ENCODE peak calls at places on chromosomes 13 and 19, in five cellular contexts. P, G, U, M and L are unnamed samples. For H3K4me1, the result is how much of the 10 kb centered on the place peaks cover.

GRCh38 chr13:44231786-44232516 is 141.7 kb upstream of the SERP2 start:
- DNase-seq in P (peak), G (no peak), U (peak), M (no peak), L (no peak)

GRCh38 chr19:15252398-15253018 is 20.3 kb upstream of the EPHX3 start:
- DNase-seq in P (no peak), G (no peak), U (peak), M (no peak), L (no peak)

GRCh38 chr19:56837492-56837891 is 3.0 kb downstream of the PEG3 start:
- DNase-seq in P (peak), G (peak), U (peak), M (no peak), L (no peak)

GRCh38 chr19:3184847-3185481 is 766 bp upstream of the NCLN start:
- DNase-seq in P (peak), G (peak), U (no peak), M (peak), L (peak)

GRCh38 chr19:16698914-16699313 is 20.7 kb upstream of the NWD1 start:
- DNase-seq in P (peak), G (no peak), U (no peak), M (no peak), L (no peak)

GRCh38 chr13:109790951-109791605 is 4.7 kb upstream of the IRS2 start:
- DNase-seq in P (no peak), G (no peak), U (no peak), M (no peak), L (no peak)

GRCh38 chr19:2332341-2333026 is 4.0 kb downstream of the SPPL2B start:
- DNase-seq in P (no peak), G (no peak), U (no peak), M (no peak), L (no peak)

GRCh38 chr19:35731353-35731752 is 10.9 kb downstream of the IGFLR1 start:
- DNase-seq in P (no peak), G (no peak), U (no peak), M (no peak), L (no peak)

GRCh38 chr13:27955192-27955591 is 13.9 kb downstream of the CDX2 start:
- DNase-seq in P (no peak), G (no peak), U (no peak), M (no peak), L (no peak)

GRCh38 chr19:47095707-47096704 is 17.6 kb downstream of the ZC3H4 start:
- DNase-seq in P (no peak), G (no peak), U (peak), M (no peak), L (no peak)

GRCh38 chr19:40831502-40832430 is 18.5 kb downstream of the CYP2A6 start:
- DNase-seq in P (no peak), G (no peak), U (no peak), M (no peak), L (no peak)

DNA sequence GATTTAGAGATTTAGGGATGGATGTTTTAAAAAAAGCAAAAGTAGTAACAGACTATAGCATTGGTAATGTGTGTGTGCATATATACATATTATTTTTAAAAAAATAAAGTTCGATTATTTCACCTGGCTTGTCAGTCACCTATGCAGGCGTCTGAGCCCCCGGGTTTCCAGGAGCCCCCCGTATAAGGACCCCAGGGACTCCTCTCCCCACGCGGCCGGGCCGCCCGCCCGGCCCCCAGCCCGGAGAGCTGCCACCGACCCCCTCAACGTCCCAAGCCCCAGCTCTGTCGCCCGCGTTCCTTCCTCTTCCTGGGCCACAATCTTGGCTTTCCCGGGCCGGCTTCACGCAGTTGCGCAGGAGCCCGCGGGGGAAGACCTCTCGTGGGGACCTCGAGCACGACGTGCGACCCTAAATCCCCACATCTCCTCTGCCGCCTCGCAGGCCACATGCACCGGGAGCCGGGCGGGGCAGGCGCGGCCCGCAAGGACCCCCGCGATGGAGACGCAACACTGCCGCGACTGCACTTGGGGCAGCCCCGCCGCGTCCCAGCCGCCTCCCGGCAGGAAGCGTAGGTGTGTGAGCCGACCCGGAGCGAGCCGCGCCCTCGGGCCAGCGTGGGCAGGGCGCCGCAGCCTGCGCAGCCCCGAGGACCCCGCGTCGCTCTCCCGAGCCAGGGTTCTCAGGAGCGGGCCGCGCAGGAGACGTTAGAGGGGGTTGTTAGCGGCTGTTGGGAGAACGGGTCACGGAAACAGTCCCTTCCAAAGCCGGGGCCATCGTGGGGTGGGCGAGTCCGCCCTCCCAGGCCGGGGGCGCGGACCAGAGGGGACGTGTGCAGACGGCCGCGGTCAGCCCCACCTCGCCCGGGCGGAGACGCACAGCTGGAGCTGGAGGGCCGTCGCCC is 840 bp upstream of the CCNA1 start:
- DNase-seq in P (no peak), G (no peak), U (no peak), M (no peak), L (no peak)
- H3K4me3 ChIP-seq in P (peak), G (peak), U (peak), M (no peak), L (no peak)

DNA sequence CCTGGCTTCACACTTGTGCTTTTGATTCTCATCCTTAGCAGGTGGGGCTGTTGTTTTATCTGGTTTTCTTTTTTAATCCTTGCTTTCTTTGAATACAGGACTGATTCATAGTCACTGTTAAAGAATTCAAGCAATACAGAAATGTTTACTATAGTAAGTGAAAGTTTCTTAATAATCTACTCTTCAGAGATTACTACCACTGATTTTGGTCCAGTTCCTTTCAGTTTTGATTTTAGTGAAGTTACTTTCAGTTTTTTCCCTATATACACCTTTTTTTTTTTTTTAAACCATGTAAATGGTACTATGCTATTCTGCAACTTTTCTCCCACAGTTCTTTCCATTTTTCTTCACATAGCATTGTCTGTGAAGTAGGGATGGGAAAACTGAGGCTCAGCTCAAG is 53.6 kb downstream of the GATAD2A start:
- DNase-seq in P (no peak), G (no peak), U (no peak), M (no peak), L (no peak)
- H3K4me1 ChIP-seq in P (half or more), G (half or more), U (under half), M (half or more), L (half or more)

DNA sequence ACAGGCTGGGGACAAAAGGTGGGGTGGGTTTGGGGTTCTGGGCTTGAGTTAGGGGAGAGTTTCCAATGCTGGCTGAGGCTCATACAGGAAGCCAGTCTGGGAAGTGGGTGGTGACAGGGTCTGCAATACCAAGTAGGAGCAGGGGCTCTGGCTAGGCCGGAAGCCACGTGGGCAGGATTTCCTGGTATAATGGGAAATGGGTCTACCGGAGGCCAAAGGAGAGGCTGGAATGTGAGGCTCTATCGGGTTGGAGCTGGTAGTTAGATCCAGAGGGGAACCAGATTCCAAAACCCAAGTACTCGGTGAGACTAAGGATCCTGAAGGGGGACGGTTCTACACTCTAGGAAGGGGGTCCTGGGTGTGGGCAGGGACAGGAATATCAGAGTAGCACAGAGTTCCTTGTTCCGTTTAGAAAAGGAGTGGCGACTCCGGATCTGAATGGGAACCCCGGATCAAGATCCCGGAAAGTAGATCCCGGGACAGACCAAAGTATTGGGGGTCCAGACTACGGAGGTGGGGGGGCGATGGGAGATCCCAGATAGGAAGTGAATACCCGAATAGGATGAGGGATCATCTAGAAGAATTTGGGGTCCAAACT is 802 bp downstream of the CDC37 start:
- DNase-seq in P (no peak), G (no peak), U (no peak), M (no peak), L (no peak)
- H3K4me3 ChIP-seq in P (peak), G (peak), U (peak), M (peak), L (peak)

GRCh38 chr13:99737456-99737855 is 234.1 kb downstream of the ZIC5 start:
- DNase-seq in P (no peak), G (no peak), U (no peak), M (no peak), L (no peak)
- H3K4me1 ChIP-seq in P (under half), G (under half), U (under half), M (under half), L (under half)

GRCh38 chr13:30120133-30120822 is 187.1 kb downstream of the KATNAL1 start:
- DNase-seq in P (no peak), G (no peak), U (no peak), M (no peak), L (no peak)
- H3K4me3 ChIP-seq in P (no peak), G (no peak), U (no peak), M (no peak), L (no peak)